ENCODE peak calls at places on chromosome 18, in nine cellular contexts. One of them, this sample, is unnamed.

GRCh38 chr18:50880108-50880465 is 1.2 kb downstream of the ME2 start:
- DNase-seq in K562: peak; percentile 20
- DNase-seq in endothelial cell of umbilical vein: no peak
- DNase-seq in NB4: peak; percentile 53
- DNase-seq in HCT116: no peak
- DNase-seq in H1: no peak
- DNase-seq in WTC11: no peak
- DNase-seq in GM12878: no peak
- DNase-seq in A549: no peak
- DNase-seq in this sample: no peak

GRCh38 chr18:54193786-54194185 is 30.7 kb downstream of the MBD2 start:
- DNase-seq in GM12878: no peak
- DNase-seq in WTC11: no peak
- DNase-seq in H1: no peak
- DNase-seq in K562: no peak
- DNase-seq in NB4: no peak
- DNase-seq in endothelial cell of umbilical vein: no peak
- DNase-seq in HCT116: no peak
- DNase-seq in A549: no peak
- DNase-seq in this sample: no peak

GRCh38 chr18:63241739-63242138 is 77.8 kb downstream of the BCL2 start:
- DNase-seq in WTC11: no peak
- DNase-seq in endothelial cell of umbilical vein: no peak
- DNase-seq in GM12878: no peak
- DNase-seq in HCT116: no peak
- DNase-seq in H1: no peak
- DNase-seq in K562: no peak
- DNase-seq in NB4: no peak
- DNase-seq in A549: no peak
- DNase-seq in this sample: no peak

GRCh38 chr18:69490813-69491212 is 90.1 kb downstream of the DOK6 start:
- DNase-seq in H1: no peak
- DNase-seq in HCT116: no peak
- DNase-seq in NB4: no peak
- DNase-seq in A549: no peak
- DNase-seq in K562: no peak
- DNase-seq in WTC11: no peak
- DNase-seq in endothelial cell of umbilical vein: peak; percentile 46
- DNase-seq in GM12878: no peak
- DNase-seq in this sample: no peak

GRCh38 chr18:61569176-61569892 is 236.1 kb downstream of the CDH20 start:
- DNase-seq in HCT116: no peak
- DNase-seq in H1: no peak
- DNase-seq in NB4: no peak
- DNase-seq in K562: no peak
- DNase-seq in A549: no peak
- DNase-seq in GM12878: no peak
- DNase-seq in endothelial cell of umbilical vein: peak; percentile 59
- DNase-seq in WTC11: no peak
- DNase-seq in this sample: no peak

GRCh38 chr18:49227456-49227855 is 233.0 kb downstream of the DYM start:
- DNase-seq in K562: no peak
- DNase-seq in NB4: no peak
- DNase-seq in GM12878: no peak
- DNase-seq in H1: no peak
- DNase-seq in WTC11: no peak
- DNase-seq in HCT116: no peak
- DNase-seq in endothelial cell of umbilical vein: peak; percentile 19
- DNase-seq in A549: no peak
- DNase-seq in this sample: no peak

GRCh38 chr18:46388295-46388694 is 268.7 kb downstream of the LOXHD1 start:
- DNase-seq in WTC11: no peak
- DNase-seq in K562: no peak
- DNase-seq in endothelial cell of umbilical vein: no peak
- DNase-seq in GM12878: no peak
- DNase-seq in NB4: no peak
- DNase-seq in HCT116: no peak
- DNase-seq in A549: no peak
- DNase-seq in H1: no peak
- DNase-seq in this sample: no peak

GRCh38 chr18:79588636-79589481 is 90.7 kb upstream of the CTDP1 start:
- DNase-seq in A549: no peak
- DNase-seq in WTC11: peak; percentile 47
- DNase-seq in HCT116: no peak
- DNase-seq in GM12878: no peak
- DNase-seq in NB4: peak; percentile 34
- DNase-seq in endothelial cell of umbilical vein: peak; percentile 3
- DNase-seq in K562: no peak
- DNase-seq in H1: no peak
- DNase-seq in this sample: peak; percentile 47

DNA sequence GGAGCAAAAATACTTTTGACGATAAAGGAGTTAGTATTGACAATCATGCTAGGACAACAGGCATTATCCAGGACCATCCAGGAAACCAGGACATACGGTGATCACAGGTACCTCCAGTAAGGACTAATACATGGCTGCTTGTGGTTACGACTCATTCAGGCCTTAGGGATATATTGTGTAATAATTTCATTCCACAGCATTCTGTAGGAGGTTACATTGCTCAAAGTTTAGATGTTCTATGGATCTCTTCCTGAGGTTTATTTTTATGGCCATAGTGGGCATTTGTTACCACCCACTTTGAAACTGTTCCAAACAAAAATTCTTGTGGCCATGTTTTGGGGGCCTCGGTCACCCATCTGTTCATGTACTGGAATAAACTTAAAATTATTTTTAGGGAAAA is 431.6 kb downstream of the METTL4 start:
- DNase-seq in K562: no peak
- DNase-seq in WTC11: no peak
- DNase-seq in GM12878: no peak
- DNase-seq in HCT116: no peak
- DNase-seq in NB4: no peak
- DNase-seq in H1: no peak
- DNase-seq in A549: no peak
- DNase-seq in endothelial cell of umbilical vein: no peak
- DNase-seq in this sample: no peak
- TF ChIP-seq MAX in K562: no peak
- TF ChIP-seq MAX in WTC11: no peak
- TF ChIP-seq MAX in GM12878: no peak
- TF ChIP-seq MAX in HCT116: no peak
- TF ChIP-seq MAX in NB4: no peak
- TF ChIP-seq MAX in H1: no peak
- TF ChIP-seq MAX in A549: no peak
- TF ChIP-seq MAX in endothelial cell of umbilical vein: no peak
- TF ChIP-seq MAX in this sample: no peak

DNA sequence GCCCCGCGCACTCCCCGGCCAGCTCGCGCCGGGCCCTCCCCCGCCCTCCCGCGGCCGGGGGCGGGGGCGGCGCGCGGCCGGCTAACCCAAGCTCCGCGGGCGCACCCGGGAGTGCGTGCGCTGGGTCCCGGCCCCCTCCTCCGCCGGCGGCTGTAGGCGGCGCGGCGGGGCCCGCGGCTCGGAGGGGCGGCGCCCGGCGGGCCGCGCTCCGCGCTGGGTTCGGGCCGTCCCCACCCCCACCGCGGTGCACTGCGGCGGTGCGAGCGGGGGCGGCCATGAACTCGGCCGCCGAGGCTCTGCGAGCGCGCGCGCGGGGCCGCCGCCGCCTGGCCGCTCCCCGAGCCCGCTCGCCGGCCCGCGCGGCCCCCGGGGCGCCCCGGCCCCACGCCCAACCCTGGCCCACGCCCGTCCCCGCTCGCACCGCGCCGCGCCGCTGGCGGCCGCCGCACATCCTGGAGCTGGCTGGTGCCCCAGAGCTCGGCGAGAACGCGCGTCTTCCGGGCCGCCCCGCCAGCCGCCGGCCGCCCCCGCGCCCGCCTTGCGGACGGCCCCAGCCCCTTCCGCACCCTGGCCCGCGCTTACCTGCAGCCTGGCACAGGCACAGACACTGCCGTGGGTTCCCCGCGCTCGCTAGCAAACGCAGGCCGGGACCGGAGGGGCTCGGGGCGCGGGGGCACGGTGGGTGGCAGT is at the start of gene ZBTB14:
- DNase-seq in HCT116: no peak
- DNase-seq in K562: peak; percentile 82
- DNase-seq in WTC11: peak; percentile 48
- DNase-seq in GM12878: no peak
- DNase-seq in NB4: peak; percentile 77
- DNase-seq in H1: no peak
- DNase-seq in A549: peak; percentile 18
- DNase-seq in endothelial cell of umbilical vein: no peak
- DNase-seq in this sample: peak; percentile 36
- TF ChIP-seq MAX in HCT116: no peak
- TF ChIP-seq MAX in K562: no peak
- TF ChIP-seq MAX in WTC11: no peak
- TF ChIP-seq MAX in GM12878: no peak
- TF ChIP-seq MAX in NB4: no peak
- TF ChIP-seq MAX in H1: no peak
- TF ChIP-seq MAX in A549: no peak
- TF ChIP-seq MAX in endothelial cell of umbilical vein: no peak
- TF ChIP-seq MAX in this sample: no peak

GRCh38 chr18:28176674-28176932 is 327 bp downstream of the CDH2 start:
- DNase-seq in NB4: no peak
- DNase-seq in H1: no peak
- DNase-seq in A549: peak; percentile 5
- DNase-seq in GM12878: no peak
- DNase-seq in WTC11: peak; percentile 30
- DNase-seq in K562: no peak
- DNase-seq in HCT116: no peak
- DNase-seq in endothelial cell of umbilical vein: no peak
- DNase-seq in this sample: no peak

GRCh38 chr18:28176933-28177827 is at the start of gene CDH2:
- DNase-seq in K562: no peak
- DNase-seq in NB4: no peak
- DNase-seq in GM12878: no peak
- DNase-seq in H1: peak; percentile 60
- DNase-seq in HCT116: no peak
- DNase-seq in endothelial cell of umbilical vein: peak; percentile 79
- DNase-seq in A549: peak; percentile 66
- DNase-seq in WTC11: peak; percentile 75
- DNase-seq in this sample: peak; percentile 77

GRCh38 chr18:28177828-28178635 is 1.1 kb upstream of the CDH2 start:
- DNase-seq in A549: peak; percentile 51
- DNase-seq in GM12878: no peak
- DNase-seq in WTC11: peak; percentile 79
- DNase-seq in K562: no peak
- DNase-seq in H1: no peak
- DNase-seq in HCT116: no peak
- DNase-seq in NB4: no peak
- DNase-seq in endothelial cell of umbilical vein: peak; percentile 46
- DNase-seq in this sample: peak; percentile 18

GRCh38 chr18:28175930-28176673 is 828 bp downstream of the CDH2 start:
- DNase-seq in WTC11: peak; percentile 46
- DNase-seq in H1: no peak
- DNase-seq in A549: peak; percentile 13
- DNase-seq in GM12878: no peak
- DNase-seq in K562: no peak
- DNase-seq in NB4: no peak
- DNase-seq in endothelial cell of umbilical vein: peak; percentile 46
- DNase-seq in HCT116: no peak
- DNase-seq in this sample: no peak

DNA sequence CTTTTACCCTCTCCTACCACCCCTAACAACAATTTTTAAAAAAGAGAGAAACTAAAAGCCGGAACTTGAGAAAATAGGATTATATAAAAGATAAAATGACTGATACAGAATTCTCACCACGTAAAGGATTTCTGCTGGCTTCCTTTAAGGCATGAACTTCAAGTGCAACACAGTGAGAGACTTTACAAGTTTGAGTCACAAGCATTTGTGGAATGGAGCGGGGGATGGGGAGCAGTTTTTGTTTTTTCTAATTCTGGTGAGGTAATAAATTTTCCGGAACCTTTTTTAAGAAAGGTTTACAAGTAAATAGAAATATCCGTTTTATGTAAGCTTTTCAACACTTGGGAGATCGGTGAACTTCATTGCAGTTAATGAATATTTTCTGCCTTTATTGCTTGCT is 1.8 kb upstream of the CDH2 start:
- DNase-seq in HCT116: no peak
- DNase-seq in WTC11: no peak
- DNase-seq in GM12878: no peak
- DNase-seq in H1: no peak
- DNase-seq in K562: no peak
- DNase-seq in NB4: no peak
- DNase-seq in A549: no peak
- DNase-seq in endothelial cell of umbilical vein: peak; percentile 16
- DNase-seq in this sample: no peak
- TF ChIP-seq MAX in HCT116: no peak
- TF ChIP-seq MAX in WTC11: no peak
- TF ChIP-seq MAX in GM12878: no peak
- TF ChIP-seq MAX in H1: no peak
- TF ChIP-seq MAX in K562: no peak
- TF ChIP-seq MAX in NB4: no peak
- TF ChIP-seq MAX in A549: no peak
- TF ChIP-seq MAX in endothelial cell of umbilical vein: no peak
- TF ChIP-seq MAX in this sample: no peak

GRCh38 chr18:35024965-35025364 is 16.2 kb upstream of the MAPRE2 start:
- DNase-seq in endothelial cell of umbilical vein: peak; percentile 51
- DNase-seq in GM12878: no peak
- DNase-seq in HCT116: no peak
- DNase-seq in K562: no peak
- DNase-seq in H1: no peak
- DNase-seq in WTC11: no peak
- DNase-seq in A549: no peak
- DNase-seq in NB4: no peak
- DNase-seq in this sample: peak; percentile 13

GRCh38 chr18:35026407-35027061 is 14.7 kb upstream of the MAPRE2 start:
- DNase-seq in K562: peak; percentile 56
- DNase-seq in WTC11: no peak
- DNase-seq in endothelial cell of umbilical vein: no peak
- DNase-seq in NB4: peak; percentile 22
- DNase-seq in A549: no peak
- DNase-seq in H1: no peak
- DNase-seq in HCT116: no peak
- DNase-seq in GM12878: no peak
- DNase-seq in this sample: no peak

GRCh38 chr18:35019929-35020328 is 21.3 kb upstream of the MAPRE2 start:
- DNase-seq in HCT116: no peak
- DNase-seq in endothelial cell of umbilical vein: peak; percentile 33
- DNase-seq in GM12878: no peak
- DNase-seq in NB4: no peak
- DNase-seq in WTC11: no peak
- DNase-seq in K562: no peak
- DNase-seq in A549: no peak
- DNase-seq in H1: no peak
- DNase-seq in this sample: no peak

GRCh38 chr18:35024196-35024595 is 17.0 kb upstream of the MAPRE2 start:
- DNase-seq in K562: no peak
- DNase-seq in NB4: no peak
- DNase-seq in HCT116: no peak
- DNase-seq in A549: no peak
- DNase-seq in WTC11: no peak
- DNase-seq in GM12878: no peak
- DNase-seq in H1: no peak
- DNase-seq in endothelial cell of umbilical vein: no peak
- DNase-seq in this sample: no peak

DNA sequence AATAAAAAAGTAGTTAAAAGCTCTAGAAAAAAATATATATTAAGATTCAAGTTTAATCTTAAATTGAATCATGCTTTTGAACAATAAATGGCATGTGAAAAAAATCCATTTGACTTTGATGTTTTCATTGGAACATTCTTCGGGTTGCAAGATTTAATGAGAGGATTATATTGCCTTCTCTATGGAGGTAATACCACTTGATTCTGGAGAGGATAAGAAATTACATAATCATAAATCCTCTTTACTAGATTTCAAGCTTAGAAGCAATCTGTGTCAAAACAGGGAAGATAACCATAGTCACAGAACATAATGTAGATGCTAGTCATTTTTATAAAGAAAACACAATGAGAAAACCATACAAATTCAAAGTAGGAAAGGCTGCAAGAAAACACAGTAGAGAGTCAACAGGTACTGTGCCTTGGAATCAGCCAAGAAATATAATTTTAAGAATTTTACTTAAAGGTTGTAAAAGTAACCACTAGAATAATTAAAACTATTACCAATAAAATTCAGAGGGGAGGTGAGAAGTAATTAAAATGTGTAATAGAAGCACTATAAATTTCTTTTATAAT is 18.7 kb upstream of the MAPRE2 start:
- DNase-seq in GM12878: no peak
- DNase-seq in endothelial cell of umbilical vein: no peak
- DNase-seq in HCT116: no peak
- DNase-seq in A549: no peak
- DNase-seq in K562: no peak
- DNase-seq in WTC11: no peak
- DNase-seq in H1: no peak
- DNase-seq in NB4: no peak
- DNase-seq in this sample: no peak
- TF ChIP-seq MAX in GM12878: no peak
- TF ChIP-seq MAX in endothelial cell of umbilical vein: no peak
- TF ChIP-seq MAX in HCT116: no peak
- TF ChIP-seq MAX in A549: no peak
- TF ChIP-seq MAX in K562: no peak
- TF ChIP-seq MAX in WTC11: no peak
- TF ChIP-seq MAX in H1: no peak
- TF ChIP-seq MAX in NB4: no peak
- TF ChIP-seq MAX in this sample: no peak

This sample was measured in HepG2.